ENCODE peak calls at places on chromosomes 13 and 19, in six cellular contexts. One of them, this sample, is unnamed.

GRCh38 chr13:26497991-26498423 is 59.5 kb upstream of the WASF3 start:
- DNase-seq in left lung: no peak
- DNase-seq in retina: no peak
- DNase-seq in astrocyte: peak; percentile 97
- DNase-seq in HFFc6: peak; percentile 91
- DNase-seq in Ammon's horn: no peak
- DNase-seq in this sample: no peak

GRCh38 chr13:47310376-47310775 is 413.5 kb upstream of the HTR2A start:
- DNase-seq in left lung: no peak
- DNase-seq in retina: no peak
- DNase-seq in astrocyte: no peak
- DNase-seq in HFFc6: no peak
- DNase-seq in Ammon's horn: no peak
- DNase-seq in this sample: no peak

GRCh38 chr19:54252243-54252642 is 4.8 kb downstream of the LILRB5 start:
- DNase-seq in left lung: no peak
- DNase-seq in retina: no peak
- DNase-seq in astrocyte: no peak
- DNase-seq in HFFc6: no peak
- DNase-seq in Ammon's horn: no peak
- DNase-seq in this sample: no peak

GRCh38 chr19:16849168-16849567 is 20.0 kb downstream of the SIN3B start:
- DNase-seq in left lung: no peak
- DNase-seq in retina: no peak
- DNase-seq in astrocyte: no peak
- DNase-seq in HFFc6: peak; percentile 58
- DNase-seq in Ammon's horn: no peak
- DNase-seq in this sample: no peak

GRCh38 chr19:55209430-55210119 is at the start of gene PTPRH:
- DNase-seq in left lung: no peak
- DNase-seq in retina: no peak
- DNase-seq in astrocyte: no peak
- DNase-seq in HFFc6: peak; percentile 11
- DNase-seq in Ammon's horn: no peak
- DNase-seq in this sample: peak; percentile 12

GRCh38 chr19:42290136-42290522 is 11.8 kb upstream of the PRR19 start:
- DNase-seq in left lung: no peak
- DNase-seq in retina: no peak
- DNase-seq in astrocyte: no peak
- DNase-seq in HFFc6: no peak
- DNase-seq in Ammon's horn: no peak
- DNase-seq in this sample: no peak

GRCh38 chr13:94617389-94618000 is 15.8 kb downstream of the GPR180 start:
- DNase-seq in left lung: no peak
- DNase-seq in retina: peak; percentile 52
- DNase-seq in astrocyte: no peak
- DNase-seq in HFFc6: no peak
- DNase-seq in Ammon's horn: peak; percentile 38
- DNase-seq in this sample: peak; percentile 11

GRCh38 chr19:48216933-48217332 is 38.8 kb downstream of the CARD8 start:
- DNase-seq in left lung: no peak
- DNase-seq in retina: no peak
- DNase-seq in astrocyte: no peak
- DNase-seq in HFFc6: no peak
- DNase-seq in Ammon's horn: no peak
- DNase-seq in this sample: no peak

GRCh38 chr13:75635621-75636338 is at the start of gene LMO7:
- DNase-seq in left lung: peak; percentile 72
- DNase-seq in retina: peak; percentile 49
- DNase-seq in astrocyte: peak; percentile 49
- DNase-seq in HFFc6: peak; percentile 68
- DNase-seq in Ammon's horn: no peak
- DNase-seq in this sample: peak; percentile 47

GRCh38 chr13:104181526-104182231 is 1115.5 kb upstream of the SLC10A2 start:
- DNase-seq in left lung: no peak
- DNase-seq in retina: no peak
- DNase-seq in astrocyte: no peak
- DNase-seq in HFFc6: no peak
- DNase-seq in Ammon's horn: no peak
- DNase-seq in this sample: no peak

GRCh38 chr19:51359294-51359693 is 6.9 kb downstream of the ETFB start:
- DNase-seq in left lung: peak; percentile 57
- DNase-seq in retina: no peak
- DNase-seq in astrocyte: peak; percentile 90
- DNase-seq in HFFc6: peak; percentile 85
- DNase-seq in Ammon's horn: no peak
- DNase-seq in this sample: no peak

GRCh38 chr13:21661097-21661496 is 9.8 kb upstream of the FGF9 start:
- DNase-seq in left lung: no peak
- DNase-seq in retina: no peak
- DNase-seq in astrocyte: no peak
- DNase-seq in HFFc6: no peak
- DNase-seq in Ammon's horn: no peak
- DNase-seq in this sample: no peak

This sample was measured in K562.